ENCODE peak calls at places on chromosome 14, in seven cellular contexts. E, R, L, O, T, W and G are unnamed samples.

GRCh38 chr14:43795600-43796228 is 711.4 kb downstream of the FSCB start:
- DNase-seq in E (no peak), R (no peak), L (peak), O (no peak), T (no peak), W (no peak), G (no peak)

GRCh38 chr14:103199141-103199540 is 75.9 kb downstream of the TNFAIP2 start:
- DNase-seq in E (no peak), R (no peak), L (no peak), O (peak), T (peak), W (no peak), G (no peak)

GRCh38 chr14:90740946-90741681 is 75.1 kb downstream of the TTC7B start:
- DNase-seq in E (no peak), R (no peak), L (no peak), O (no peak), T (no peak), W (no peak), G (no peak)

GRCh38 chr14:96167224-96168148 is 37.2 kb upstream of the BDKRB2 start:
- DNase-seq in E (peak), R (no peak), L (no peak), O (peak), T (peak), W (no peak), G (peak)

GRCh38 chr14:72104011-72104613 is 171.9 kb downstream of the RGS6 start:
- DNase-seq in E (no peak), R (peak), L (peak), O (no peak), T (peak), W (no peak), G (peak)

GRCh38 chr14:74246561-74246960 is 7.3 kb downstream of the VSX2 start:
- DNase-seq in E (no peak), R (peak), L (no peak), O (no peak), T (no peak), W (no peak), G (no peak)

GRCh38 chr14:52179151-52179790 is 88.2 kb upstream of the PTGDR start:
- DNase-seq in E (no peak), R (no peak), L (no peak), O (no peak), T (no peak), W (no peak), G (no peak)

GRCh38 chr14:68395585-68395984 is 397.3 kb downstream of the ZFP36L1 start:
- DNase-seq in E (peak), R (no peak), L (no peak), O (peak), T (no peak), W (peak), G (no peak)

GRCh38 chr14:59224341-59224740 is 35.9 kb downstream of the DAAM1 start:
- DNase-seq in E (no peak), R (no peak), L (no peak), O (no peak), T (no peak), W (no peak), G (no peak)

GRCh38 chr14:67539116-67539515 is 6.0 kb downstream of the PLEKHH1 start:
- DNase-seq in E (peak), R (peak), L (no peak), O (no peak), T (peak), W (no peak), G (peak)

GRCh38 chr14:104855532-104856090 is 9.5 kb upstream of the CEP170B start:
- DNase-seq in E (no peak), R (no peak), L (no peak), O (no peak), T (no peak), W (no peak), G (no peak)

GRCh38 chr14:37901978-37902377 is 305.7 kb upstream of the SSTR1 start:
- DNase-seq in E (no peak), R (no peak), L (no peak), O (peak), T (peak), W (peak), G (no peak)

GRCh38 chr14:50082308-50082742 is 34.0 kb downstream of the VCPKMT start:
- DNase-seq in E (no peak), R (no peak), L (no peak), O (no peak), T (no peak), W (no peak), G (no peak)

GRCh38 chr14:104345316-104346111 is 207.1 kb downstream of the KIF26A start:
- DNase-seq in E (peak), R (no peak), L (no peak), O (no peak), T (peak), W (no peak), G (peak)